ENCODE peak calls at places on chromosomes 6 and 20, in six cellular contexts. One of them, this sample, is unnamed.

GRCh38 chr6:145688493-145688905 is 46.8 kb downstream of the EPM2A start:
- DNase-seq in NCI-H345: peak
- DNase-seq in AG08395: no peak
- DNase-seq in stimulated activated CD4-positive, alpha-beta T cell treated with anti-CD3 and anti-CD28 coated beads, Interleukin-4, amount 100 ng/mL, for 4 hours: no peak
- DNase-seq in GM12865: no peak
- DNase-seq in colonic mucosa: no peak
- DNase-seq in this sample: peak

GRCh38 chr20:41643504-41643938 is 25.3 kb upstream of the CHD6 start:
- DNase-seq in colonic mucosa: peak
- DNase-seq in AG08395: peak
- DNase-seq in GM12865: no peak
- DNase-seq in stimulated activated CD4-positive, alpha-beta T cell treated with anti-CD3 and anti-CD28 coated beads, Interleukin-4, amount 100 ng/mL, for 4 hours: no peak
- DNase-seq in NCI-H345: peak
- DNase-seq in this sample: peak

GRCh38 chr20:56730003-56730402 is 100.9 kb downstream of the TFAP2C start:
- DNase-seq in colonic mucosa: no peak
- DNase-seq in NCI-H345: no peak
- DNase-seq in stimulated activated CD4-positive, alpha-beta T cell treated with anti-CD3 and anti-CD28 coated beads, Interleukin-4, amount 100 ng/mL, for 4 hours: no peak
- DNase-seq in AG08395: no peak
- DNase-seq in GM12865: no peak
- DNase-seq in this sample: no peak

GRCh38 chr6:162147281-162147680 is 580.3 kb downstream of the PRKN start:
- DNase-seq in colonic mucosa: no peak
- DNase-seq in AG08395: no peak
- DNase-seq in GM12865: no peak
- DNase-seq in NCI-H345: no peak
- DNase-seq in stimulated activated CD4-positive, alpha-beta T cell treated with anti-CD3 and anti-CD28 coated beads, Interleukin-4, amount 100 ng/mL, for 4 hours: no peak
- DNase-seq in this sample: no peak

GRCh38 chr6:157430834-157431233 is 49.8 kb downstream of the ZDHHC14 start:
- DNase-seq in stimulated activated CD4-positive, alpha-beta T cell treated with anti-CD3 and anti-CD28 coated beads, Interleukin-4, amount 100 ng/mL, for 4 hours: no peak
- DNase-seq in NCI-H345: no peak
- DNase-seq in GM12865: peak
- DNase-seq in AG08395: no peak
- DNase-seq in colonic mucosa: no peak
- DNase-seq in this sample: no peak

GRCh38 chr6:132192646-132193045 is 208.6 kb downstream of the MOXD1 start:
- DNase-seq in colonic mucosa: no peak
- DNase-seq in NCI-H345: no peak
- DNase-seq in GM12865: no peak
- DNase-seq in AG08395: no peak
- DNase-seq in stimulated activated CD4-positive, alpha-beta T cell treated with anti-CD3 and anti-CD28 coated beads, Interleukin-4, amount 100 ng/mL, for 4 hours: no peak
- DNase-seq in this sample: no peak

GRCh38 chr6:103215835-103216234 is 1643.9 kb downstream of the HACE1 start:
- DNase-seq in colonic mucosa: no peak
- DNase-seq in AG08395: no peak
- DNase-seq in NCI-H345: no peak
- DNase-seq in GM12865: no peak
- DNase-seq in stimulated activated CD4-positive, alpha-beta T cell treated with anti-CD3 and anti-CD28 coated beads, Interleukin-4, amount 100 ng/mL, for 4 hours: no peak
- DNase-seq in this sample: peak

GRCh38 chr6:113219783-113220182 is 637.4 kb upstream of the MARCKS start:
- DNase-seq in stimulated activated CD4-positive, alpha-beta T cell treated with anti-CD3 and anti-CD28 coated beads, Interleukin-4, amount 100 ng/mL, for 4 hours: no peak
- DNase-seq in NCI-H345: no peak
- DNase-seq in colonic mucosa: no peak
- DNase-seq in GM12865: no peak
- DNase-seq in AG08395: no peak
- DNase-seq in this sample: no peak

GRCh38 chr6:38182426-38182825 is 362.9 kb downstream of the ZFAND3 start:
- DNase-seq in stimulated activated CD4-positive, alpha-beta T cell treated with anti-CD3 and anti-CD28 coated beads, Interleukin-4, amount 100 ng/mL, for 4 hours: no peak
- DNase-seq in NCI-H345: no peak
- DNase-seq in colonic mucosa: no peak
- DNase-seq in AG08395: no peak
- DNase-seq in GM12865: no peak
- DNase-seq in this sample: no peak

GRCh38 chr20:14093652-14094051 is 98.3 kb downstream of the MACROD2 start:
- DNase-seq in GM12865: no peak
- DNase-seq in colonic mucosa: no peak
- DNase-seq in stimulated activated CD4-positive, alpha-beta T cell treated with anti-CD3 and anti-CD28 coated beads, Interleukin-4, amount 100 ng/mL, for 4 hours: no peak
- DNase-seq in AG08395: no peak
- DNase-seq in NCI-H345: peak
- DNase-seq in this sample: no peak

GRCh38 chr20:17960927-17961599 is 7.5 kb downstream of the SNX5 start:
- DNase-seq in colonic mucosa: peak
- DNase-seq in GM12865: peak
- DNase-seq in NCI-H345: no peak
- DNase-seq in AG08395: no peak
- DNase-seq in stimulated activated CD4-positive, alpha-beta T cell treated with anti-CD3 and anti-CD28 coated beads, Interleukin-4, amount 100 ng/mL, for 4 hours: no peak
- DNase-seq in this sample: peak